ENCODE peak calls at places on chromosome X, in ten cellular contexts. One of them, this sample, is unnamed.
A peak's percentile ranks its signal among the peaks of the same experiment; 100 is the strongest.

GRCh38 chrX:109533631-109534030 is 3.0 kb upstream of the NXT2 start:
- DNase-seq in HFF-Myc: no peak
- DNase-seq in BJ: no peak
- DNase-seq in endodermal cell: no peak
- DNase-seq in H1: no peak
- DNase-seq in choroid plexus epithelial cell: peak; percentile 10
- DNase-seq in nephron progenitor cell: no peak
- DNase-seq in CD4-positive, alpha-beta T cell: no peak
- DNase-seq in B cell: no peak
- DNase-seq in epithelial cell of esophagus: peak; percentile 75
- DNase-seq in this sample: no peak

GRCh38 chrX:114472788-114473187 is 111.1 kb upstream of the HTR2C start:
- DNase-seq in endodermal cell: no peak
- DNase-seq in epithelial cell of esophagus: no peak
- DNase-seq in HFF-Myc: no peak
- DNase-seq in choroid plexus epithelial cell: no peak
- DNase-seq in B cell: no peak
- DNase-seq in nephron progenitor cell: no peak
- DNase-seq in H1: no peak
- DNase-seq in BJ: no peak
- DNase-seq in CD4-positive, alpha-beta T cell: no peak
- DNase-seq in this sample: no peak

GRCh38 chrX:153609917-153610833 is 11.2 kb upstream of the CCNQ start:
- DNase-seq in nephron progenitor cell: peak; percentile 86
- DNase-seq in B cell: peak; percentile 72
- DNase-seq in epithelial cell of esophagus: peak; percentile 59
- DNase-seq in BJ: no peak
- DNase-seq in choroid plexus epithelial cell: peak; percentile 73
- DNase-seq in endodermal cell: peak; percentile 93
- DNase-seq in HFF-Myc: no peak
- DNase-seq in CD4-positive, alpha-beta T cell: peak; percentile 71
- DNase-seq in H1: no peak
- DNase-seq in this sample: peak; percentile 87

GRCh38 chrX:113950081-113950678 is 633.7 kb upstream of the HTR2C start:
- DNase-seq in epithelial cell of esophagus: no peak
- DNase-seq in choroid plexus epithelial cell: no peak
- DNase-seq in H1: no peak
- DNase-seq in BJ: no peak
- DNase-seq in CD4-positive, alpha-beta T cell: no peak
- DNase-seq in endodermal cell: no peak
- DNase-seq in HFF-Myc: no peak
- DNase-seq in nephron progenitor cell: no peak
- DNase-seq in B cell: no peak
- DNase-seq in this sample: no peak

GRCh38 chrX:20742106-20742505 is 475.4 kb upstream of the RPS6KA3 start:
- DNase-seq in choroid plexus epithelial cell: no peak
- DNase-seq in nephron progenitor cell: no peak
- DNase-seq in HFF-Myc: no peak
- DNase-seq in BJ: no peak
- DNase-seq in B cell: no peak
- DNase-seq in CD4-positive, alpha-beta T cell: no peak
- DNase-seq in epithelial cell of esophagus: no peak
- DNase-seq in H1: no peak
- DNase-seq in endodermal cell: no peak
- DNase-seq in this sample: no peak

GRCh38 chrX:70196961-70197805 is 19.9 kb downstream of the DGAT2L6 start:
- DNase-seq in CD4-positive, alpha-beta T cell: peak; percentile 40
- DNase-seq in endodermal cell: peak; percentile 86
- DNase-seq in HFF-Myc: no peak
- DNase-seq in H1: peak; percentile 9
- DNase-seq in BJ: no peak
- DNase-seq in B cell: peak; percentile 65
- DNase-seq in nephron progenitor cell: peak; percentile 58
- DNase-seq in epithelial cell of esophagus: peak; percentile 71
- DNase-seq in choroid plexus epithelial cell: peak; percentile 73
- DNase-seq in this sample: no peak

GRCh38 chrX:11435568-11435967 is 142.4 kb downstream of the AMELX start:
- DNase-seq in nephron progenitor cell: no peak
- DNase-seq in H1: no peak
- DNase-seq in HFF-Myc: peak; percentile 36
- DNase-seq in B cell: no peak
- DNase-seq in CD4-positive, alpha-beta T cell: no peak
- DNase-seq in choroid plexus epithelial cell: peak; percentile 80
- DNase-seq in BJ: peak; percentile 71
- DNase-seq in endodermal cell: no peak
- DNase-seq in epithelial cell of esophagus: no peak
- DNase-seq in this sample: no peak

GRCh38 chrX:149511081-149511480 is 6.0 kb upstream of the IDS start:
- DNase-seq in H1: no peak
- DNase-seq in epithelial cell of esophagus: peak; percentile 82
- DNase-seq in choroid plexus epithelial cell: no peak
- DNase-seq in B cell: no peak
- DNase-seq in HFF-Myc: no peak
- DNase-seq in nephron progenitor cell: no peak
- DNase-seq in CD4-positive, alpha-beta T cell: no peak
- DNase-seq in endodermal cell: no peak
- DNase-seq in BJ: no peak
- DNase-seq in this sample: no peak

GRCh38 chrX:127259742-127260141 is 440.2 kb downstream of the PRR32 start:
- DNase-seq in endodermal cell: no peak
- DNase-seq in CD4-positive, alpha-beta T cell: no peak
- DNase-seq in B cell: no peak
- DNase-seq in H1: no peak
- DNase-seq in nephron progenitor cell: no peak
- DNase-seq in choroid plexus epithelial cell: no peak
- DNase-seq in HFF-Myc: no peak
- DNase-seq in BJ: no peak
- DNase-seq in epithelial cell of esophagus: peak; percentile 6
- DNase-seq in this sample: no peak

GRCh38 chrX:43557792-43558191 is 98.3 kb upstream of the MAOA start:
- DNase-seq in epithelial cell of esophagus: peak; percentile 63
- DNase-seq in HFF-Myc: no peak
- DNase-seq in B cell: peak; percentile 55
- DNase-seq in BJ: no peak
- DNase-seq in CD4-positive, alpha-beta T cell: peak; percentile 45
- DNase-seq in H1: no peak
- DNase-seq in choroid plexus epithelial cell: peak; percentile 77
- DNase-seq in nephron progenitor cell: peak; percentile 58
- DNase-seq in endodermal cell: peak; percentile 84
- DNase-seq in this sample: no peak

GRCh38 chrX:46386511-46386910 is 158.7 kb downstream of the ZNF674 start:
- DNase-seq in nephron progenitor cell: no peak
- DNase-seq in HFF-Myc: no peak
- DNase-seq in choroid plexus epithelial cell: peak; percentile 10
- DNase-seq in endodermal cell: no peak
- DNase-seq in H1: no peak
- DNase-seq in BJ: no peak
- DNase-seq in epithelial cell of esophagus: no peak
- DNase-seq in B cell: no peak
- DNase-seq in CD4-positive, alpha-beta T cell: no peak
- DNase-seq in this sample: no peak
- TF ChIP-seq CTCF in nephron progenitor cell: no peak
- TF ChIP-seq CTCF in HFF-Myc: peak; percentile 19
- TF ChIP-seq CTCF in choroid plexus epithelial cell: peak; percentile 36
- TF ChIP-seq CTCF in endodermal cell: peak; percentile 49
- TF ChIP-seq CTCF in H1: no peak
- TF ChIP-seq CTCF in BJ: peak; percentile 32
- TF ChIP-seq CTCF in epithelial cell of esophagus: no peak
- TF ChIP-seq CTCF in B cell: no peak
- TF ChIP-seq CTCF in CD4-positive, alpha-beta T cell: peak; percentile 21
- TF ChIP-seq CTCF in this sample: peak; percentile 56

GRCh38 chrX:40928076-40928475 is 157.2 kb upstream of the USP9X start:
- DNase-seq in endodermal cell: no peak
- DNase-seq in nephron progenitor cell: no peak
- DNase-seq in B cell: no peak
- DNase-seq in H1: no peak
- DNase-seq in HFF-Myc: no peak
- DNase-seq in epithelial cell of esophagus: no peak
- DNase-seq in CD4-positive, alpha-beta T cell: no peak
- DNase-seq in choroid plexus epithelial cell: no peak
- DNase-seq in BJ: no peak
- DNase-seq in this sample: no peak

GRCh38 chrX:40936827-40937226 is 148.4 kb upstream of the USP9X start:
- DNase-seq in BJ: no peak
- DNase-seq in nephron progenitor cell: no peak
- DNase-seq in endodermal cell: no peak
- DNase-seq in CD4-positive, alpha-beta T cell: no peak
- DNase-seq in epithelial cell of esophagus: peak; percentile 24
- DNase-seq in choroid plexus epithelial cell: no peak
- DNase-seq in HFF-Myc: no peak
- DNase-seq in H1: no peak
- DNase-seq in B cell: no peak
- DNase-seq in this sample: no peak

GRCh38 chrX:40933132-40934078 is 151.8 kb upstream of the USP9X start:
- DNase-seq in B cell: no peak
- DNase-seq in epithelial cell of esophagus: no peak
- DNase-seq in HFF-Myc: no peak
- DNase-seq in H1: no peak
- DNase-seq in CD4-positive, alpha-beta T cell: no peak
- DNase-seq in endodermal cell: no peak
- DNase-seq in BJ: peak; percentile 39
- DNase-seq in nephron progenitor cell: no peak
- DNase-seq in choroid plexus epithelial cell: peak; percentile 69
- DNase-seq in this sample: no peak

DNA sequence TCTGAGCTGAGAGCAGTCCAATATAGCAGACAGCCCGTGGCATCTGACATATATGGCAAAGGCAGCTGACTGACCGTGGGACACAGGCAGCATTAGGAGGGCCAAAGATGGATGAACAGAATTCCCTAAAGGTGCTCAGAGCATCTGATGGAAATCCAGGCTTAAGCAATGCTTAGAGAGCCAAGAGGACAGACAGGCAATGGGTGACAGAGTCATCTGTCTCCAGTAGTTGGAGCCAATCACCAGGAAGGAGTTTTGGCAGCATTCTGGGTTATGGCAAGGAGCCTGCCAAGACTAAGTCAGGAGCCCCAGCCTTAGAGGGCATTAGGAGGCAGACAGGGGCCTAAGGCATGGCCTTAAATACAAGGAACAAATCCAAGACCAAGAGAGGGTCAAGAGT is 153.3 kb upstream of the USP9X start:
- DNase-seq in choroid plexus epithelial cell: peak; percentile 17
- DNase-seq in HFF-Myc: no peak
- DNase-seq in CD4-positive, alpha-beta T cell: no peak
- DNase-seq in H1: no peak
- DNase-seq in endodermal cell: no peak
- DNase-seq in B cell: no peak
- DNase-seq in nephron progenitor cell: no peak
- DNase-seq in epithelial cell of esophagus: peak; percentile 30
- DNase-seq in BJ: no peak
- DNase-seq in this sample: no peak
- TF ChIP-seq CTCF in choroid plexus epithelial cell: no peak
- TF ChIP-seq CTCF in HFF-Myc: no peak
- TF ChIP-seq CTCF in CD4-positive, alpha-beta T cell: no peak
- TF ChIP-seq CTCF in H1: no peak
- TF ChIP-seq CTCF in endodermal cell: no peak
- TF ChIP-seq CTCF in B cell: no peak
- TF ChIP-seq CTCF in nephron progenitor cell: no peak
- TF ChIP-seq CTCF in epithelial cell of esophagus: no peak
- TF ChIP-seq CTCF in BJ: no peak
- TF ChIP-seq CTCF in this sample: no peak

GRCh38 chrX:1933964-1934363 is 319.1 kb downstream of the ASMT start:
- DNase-seq in epithelial cell of esophagus: no peak
- DNase-seq in HFF-Myc: no peak
- DNase-seq in BJ: no peak
- DNase-seq in nephron progenitor cell: no peak
- DNase-seq in CD4-positive, alpha-beta T cell: no peak
- DNase-seq in B cell: no peak
- DNase-seq in endodermal cell: no peak
- DNase-seq in choroid plexus epithelial cell: no peak
- DNase-seq in H1: no peak
- DNase-seq in this sample: no peak
- TF ChIP-seq CTCF in epithelial cell of esophagus: no peak
- TF ChIP-seq CTCF in HFF-Myc: no peak
- TF ChIP-seq CTCF in BJ: no peak
- TF ChIP-seq CTCF in nephron progenitor cell: no peak
- TF ChIP-seq CTCF in CD4-positive, alpha-beta T cell: no peak
- TF ChIP-seq CTCF in B cell: no peak
- TF ChIP-seq CTCF in endodermal cell: no peak
- TF ChIP-seq CTCF in choroid plexus epithelial cell: no peak
- TF ChIP-seq CTCF in H1: no peak
- TF ChIP-seq CTCF in this sample: no peak

DNA sequence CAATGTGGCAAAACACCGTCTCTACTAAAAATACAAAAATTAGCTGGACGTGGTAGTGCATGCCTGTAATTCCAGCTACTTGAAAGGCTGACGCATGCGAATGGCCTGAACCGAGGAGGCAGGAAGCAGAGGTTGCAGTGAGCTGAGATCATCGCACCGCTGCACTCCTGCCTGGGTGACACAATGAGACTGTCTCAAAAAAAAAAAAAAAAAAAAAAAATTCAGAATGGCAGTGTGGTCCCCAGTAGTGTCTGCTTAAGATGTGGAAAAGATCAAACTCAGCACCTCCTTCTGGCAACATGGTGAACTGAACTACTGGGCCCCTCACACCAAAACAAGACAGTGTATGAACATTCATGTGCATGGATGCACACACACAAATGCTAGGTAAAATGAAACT is 32.2 kb downstream of the SMS start:
- DNase-seq in HFF-Myc: no peak
- DNase-seq in choroid plexus epithelial cell: peak; percentile 89
- DNase-seq in BJ: no peak
- DNase-seq in B cell: no peak
- DNase-seq in H1: peak; percentile 3
- DNase-seq in endodermal cell: no peak
- DNase-seq in CD4-positive, alpha-beta T cell: peak; percentile 23
- DNase-seq in epithelial cell of esophagus: peak; percentile 77
- DNase-seq in nephron progenitor cell: no peak
- DNase-seq in this sample: no peak
- TF ChIP-seq CTCF in HFF-Myc: no peak
- TF ChIP-seq CTCF in choroid plexus epithelial cell: peak; percentile 38
- TF ChIP-seq CTCF in BJ: peak; percentile 3
- TF ChIP-seq CTCF in B cell: no peak
- TF ChIP-seq CTCF in H1: no peak
- TF ChIP-seq CTCF in endodermal cell: peak; percentile 57
- TF ChIP-seq CTCF in CD4-positive, alpha-beta T cell: no peak
- TF ChIP-seq CTCF in epithelial cell of esophagus: no peak
- TF ChIP-seq CTCF in nephron progenitor cell: no peak
- TF ChIP-seq CTCF in this sample: peak; percentile 47